ENCODE peak calls at places on chromosomes 1 and 21, in seven cellular contexts. J is uterus; K is tibial artery; X is mammary epithelial cell; H is A549; M is CD8-positive, alpha-beta T cell; V is prostate gland. F is an unnamed sample. For H3K9me3, the result is how much of the 10 kb centered on the place peaks cover.

GRCh38 chr1:233022246-233022645 is 71.8 kb downstream of the NTPCR start:
- DNase-seq in J (no peak), K (no peak), X (no peak), H (no peak), M (no peak), V (no peak), F (no peak)

GRCh38 chr1:168004531-168004930 is 67.7 kb upstream of the MPC2 start:
- DNase-seq in J (no peak), K (no peak), X (no peak), H (no peak), M (no peak), V (no peak), F (no peak)

GRCh38 chr1:230708631-230709580 is 5.0 kb downstream of the AGT start:
- DNase-seq in J (no peak), K (no peak), X (no peak), H (peak), M (no peak), V (no peak), F (peak)

GRCh38 chr1:18018381-18018780 is 89.2 kb upstream of the IGSF21 start:
- DNase-seq in J (no peak), K (no peak), X (no peak), H (no peak), M (no peak), V (no peak), F (no peak)

GRCh38 chr1:194196562-194196961 is 1010.1 kb upstream of the B3GALT2 start:
- DNase-seq in J (no peak), K (no peak), X (no peak), H (no peak), M (no peak), V (no peak), F (no peak)

GRCh38 chr21:29121759-29122158 is 8.7 kb upstream of the MAP3K7CL start:
- DNase-seq in J (no peak), K (no peak), X (no peak), H (no peak), M (no peak), V (no peak), F (no peak)

GRCh38 chr1:35707253-35708178 is 11.2 kb downstream of the C1orf216 start:
- DNase-seq in J (no peak), K (no peak), X (no peak), H (no peak), M (no peak), V (no peak), F (no peak)

GRCh38 chr1:58255192-58255591 is 291.3 kb downstream of the OMA1 start:
- DNase-seq in J (no peak), K (no peak), X (no peak), H (no peak), M (no peak), V (no peak), F (no peak)

GRCh38 chr21:38380391-38381137 is 117.7 kb downstream of the ERG start:
- DNase-seq in J (no peak), K (no peak), X (no peak), H (peak), M (no peak), V (no peak), F (no peak)

GRCh38 chr1:158999301-159000069 is 10.2 kb upstream of the IFI16 start:
- DNase-seq in J (peak), K (peak), X (peak), H (peak), M (no peak), V (peak), F (peak)

GRCh38 chr1:205396972-205397616 is 24.8 kb downstream of the LEMD1 start:
- DNase-seq in J (no peak), K (no peak), X (peak), H (peak), M (no peak), V (no peak), F (no peak)

GRCh38 chr1:155706101-155706619 is 17.3 kb downstream of the DAP3 start:
- DNase-seq in J (no peak), K (no peak), X (peak), H (peak), M (no peak), V (no peak), F (no peak)

GRCh38 chr1:45196863-45197262 is 9.5 kb downstream of the ZSWIM5 start:
- DNase-seq in J (no peak), K (no peak), X (no peak), H (no peak), M (no peak), V (no peak), F (no peak)

GRCh38 chr1:222521299-222522104 is 26.4 kb downstream of the HHIPL2 start:
- DNase-seq in J (no peak), K (no peak), X (peak), H (peak), M (no peak), V (no peak), F (no peak)

GRCh38 chr21:43721225-43721605 is 2.3 kb downstream of the PDXK start:
- DNase-seq in J (no peak), K (no peak), X (no peak), H (no peak), M (no peak), V (no peak), F (no peak)

GRCh38 chr21:15741510-15741909 is 11.7 kb downstream of the USP25 start:
- DNase-seq in J (no peak), K (no peak), X (peak), H (no peak), M (no peak), V (no peak), F (no peak)

GRCh38 chr21:43894206-43894577 is 29.2 kb downstream of the AGPAT3 start:
- DNase-seq in J (no peak), K (no peak), X (no peak), H (no peak), M (no peak), V (no peak), F (no peak)

GRCh38 chr21:30695956-30696355 is 22.6 kb downstream of the KRTAP21-3 start:
- DNase-seq in J (no peak), K (no peak), X (peak), H (no peak), M (no peak), V (no peak), F (no peak)

GRCh38 chr1:156608981-156609380 is 7.7 kb upstream of the GPATCH4 start:
- DNase-seq in J (no peak), K (no peak), X (peak), H (peak), M (no peak), V (no peak), F (no peak)

GRCh38 chr1:184838374-184838995 is 83.8 kb upstream of the EDEM3 start:
- DNase-seq in J (peak), K (peak), X (peak), H (peak), M (no peak), V (peak), F (peak)

GRCh38 chr1:154405762-154406571 is 824 bp downstream of the IL6R start:
- DNase-seq in J (peak), K (peak), X (peak), H (peak), M (no peak), V (peak), F (peak)

GRCh38 chr1:113835686-113836290 is 23.5 kb upstream of the RSBN1 start:
- DNase-seq in J (no peak), K (no peak), X (peak), H (peak), M (no peak), V (no peak), F (no peak)

GRCh38 chr1:167178831-167179230 is 41.9 kb upstream of the POU2F1 start:
- DNase-seq in J (no peak), K (no peak), X (no peak), H (no peak), M (no peak), V (no peak), F (no peak)

GRCh38 chr1:245074232-245074747 is 80.5 kb upstream of the KIF26B start:
- DNase-seq in J (peak), K (no peak), X (peak), H (no peak), M (no peak), V (no peak), F (no peak)

GRCh38 chr1:29050141-29050540 is 73.6 kb downstream of the TMEM200B start:
- DNase-seq in J (no peak), K (no peak), X (no peak), H (no peak), M (no peak), V (no peak), F (no peak)

GRCh38 chr1:78145105-78145580 is 99.4 kb downstream of the GIPC2 start:
- DNase-seq in J (peak), K (peak), X (peak), H (peak), M (no peak), V (peak), F (peak)

GRCh38 chr1:233294991-233295774 is at the start of gene PCNX2:
- DNase-seq in J (no peak), K (peak), X (peak), H (peak), M (peak), V (peak), F (no peak)

GRCh38 chr1:3986686-3987218 is 86.7 kb upstream of the C1orf174 start:
- DNase-seq in J (no peak), K (no peak), X (no peak), H (no peak), M (no peak), V (no peak), F (no peak)

GRCh38 chr1:3992103-3992556 is 92.1 kb upstream of the C1orf174 start:
- DNase-seq in J (no peak), K (no peak), X (no peak), H (peak), M (no peak), V (no peak), F (no peak)

GRCh38 chr1:3987669-3988235 is 87.7 kb upstream of the C1orf174 start:
- DNase-seq in J (no peak), K (no peak), X (no peak), H (no peak), M (no peak), V (no peak), F (no peak)

GRCh38 chr1:3988431-3988830 is 88.4 kb upstream of the C1orf174 start:
- DNase-seq in J (no peak), K (no peak), X (no peak), H (no peak), M (no peak), V (no peak), F (no peak)

GRCh38 chr1:3989465-3989864 is 89.4 kb upstream of the C1orf174 start:
- DNase-seq in J (no peak), K (no peak), X (no peak), H (no peak), M (no peak), V (no peak), F (no peak)
- H3K9me3 ChIP-seq in J (under half), K (under half), X (under half), H (under half), M (under half), V (under half), F (under half)

GRCh38 chr1:91804546-91805023 is 81.4 kb downstream of the TGFBR3 start:
- DNase-seq in J (no peak), K (no peak), X (peak), H (no peak), M (peak), V (no peak), F (no peak)
- H3K4me3 ChIP-seq in J (no peak), K (no peak), X (no peak), H (no peak), M (peak), V (no peak), F (no peak)

DNA sequence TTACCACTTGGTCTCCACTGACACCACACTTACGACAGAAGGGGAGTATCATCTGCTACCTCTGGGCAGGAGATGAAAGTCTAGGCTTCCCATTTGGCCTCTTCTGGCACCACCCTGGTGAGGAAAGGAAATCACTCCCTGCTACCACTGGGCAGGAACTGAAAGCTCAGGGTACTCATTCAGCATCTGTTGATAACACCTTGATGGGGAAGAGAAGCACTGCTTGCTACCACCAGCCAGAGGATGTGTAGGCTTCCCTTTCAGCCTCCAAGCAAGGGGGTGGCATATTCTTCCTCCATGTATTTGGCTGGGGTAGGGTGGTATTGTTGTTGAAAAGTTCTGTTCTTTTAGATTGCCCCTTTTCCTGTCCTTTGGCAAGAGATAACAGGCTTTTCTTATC is 115.0 kb downstream of the ACBD6 start:
- DNase-seq in J (no peak), K (no peak), X (no peak), H (no peak), M (no peak), V (no peak), F (no peak)
- H3K9me3 ChIP-seq in J (under half), K (under half), X (under half), H (under half), M (under half), V (under half), F (under half)

GRCh38 chr21:45438391-45439145 is 33.6 kb downstream of the COL18A1 start:
- DNase-seq in J (no peak), K (no peak), X (no peak), H (no peak), M (no peak), V (no peak), F (no peak)

GRCh38 chr21:45435405-45435981 is 30.5 kb downstream of the COL18A1 start:
- DNase-seq in J (no peak), K (no peak), X (no peak), H (no peak), M (no peak), V (no peak), F (no peak)

GRCh38 chr21:45434645-45435217 is 29.8 kb downstream of the COL18A1 start:
- DNase-seq in J (no peak), K (no peak), X (no peak), H (no peak), M (no peak), V (no peak), F (no peak)

GRCh38 chr21:45433911-45434644 is 29.1 kb downstream of the COL18A1 start:
- DNase-seq in J (no peak), K (no peak), X (no peak), H (no peak), M (no peak), V (no peak), F (no peak)

DNA sequence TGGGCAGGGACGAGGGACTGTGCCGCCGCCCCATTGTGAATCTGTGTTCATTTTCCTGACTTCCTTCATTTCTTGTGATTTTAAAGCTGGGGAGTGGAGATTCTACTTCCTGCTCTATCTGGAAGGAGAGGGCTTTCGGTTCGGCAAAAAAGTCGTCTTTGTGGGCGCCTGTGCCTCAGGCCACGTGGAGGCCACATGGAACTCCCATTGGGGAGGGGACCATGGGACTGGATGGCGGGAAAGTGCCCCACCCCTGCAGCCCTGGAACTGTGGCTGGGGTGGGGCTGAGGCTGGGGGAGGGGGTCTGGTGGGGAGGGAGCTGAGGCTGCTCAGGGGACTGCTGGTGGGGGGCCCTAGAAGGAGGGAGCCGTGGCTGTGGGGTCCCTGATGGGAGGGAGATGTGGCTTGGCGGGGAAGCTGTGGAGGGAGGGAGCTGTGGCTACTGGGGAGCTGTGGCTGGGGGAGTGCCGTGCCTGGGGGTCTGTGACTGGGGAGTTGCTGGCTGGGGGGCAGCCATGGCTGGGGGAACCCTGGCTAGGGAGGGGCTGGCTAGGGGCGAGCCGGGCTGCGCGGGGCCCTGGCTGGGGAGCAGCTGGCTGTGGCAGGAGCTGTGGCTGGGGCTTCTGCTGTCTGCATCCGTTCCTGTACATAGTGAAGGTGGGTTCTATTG is 31.5 kb downstream of the COL18A1 start:
- DNase-seq in J (no peak), K (no peak), X (no peak), H (no peak), M (no peak), V (no peak), F (no peak)
- H3K4me3 ChIP-seq in J (no peak), K (no peak), X (no peak), H (no peak), M (no peak), V (no peak), F (no peak)

DNA sequence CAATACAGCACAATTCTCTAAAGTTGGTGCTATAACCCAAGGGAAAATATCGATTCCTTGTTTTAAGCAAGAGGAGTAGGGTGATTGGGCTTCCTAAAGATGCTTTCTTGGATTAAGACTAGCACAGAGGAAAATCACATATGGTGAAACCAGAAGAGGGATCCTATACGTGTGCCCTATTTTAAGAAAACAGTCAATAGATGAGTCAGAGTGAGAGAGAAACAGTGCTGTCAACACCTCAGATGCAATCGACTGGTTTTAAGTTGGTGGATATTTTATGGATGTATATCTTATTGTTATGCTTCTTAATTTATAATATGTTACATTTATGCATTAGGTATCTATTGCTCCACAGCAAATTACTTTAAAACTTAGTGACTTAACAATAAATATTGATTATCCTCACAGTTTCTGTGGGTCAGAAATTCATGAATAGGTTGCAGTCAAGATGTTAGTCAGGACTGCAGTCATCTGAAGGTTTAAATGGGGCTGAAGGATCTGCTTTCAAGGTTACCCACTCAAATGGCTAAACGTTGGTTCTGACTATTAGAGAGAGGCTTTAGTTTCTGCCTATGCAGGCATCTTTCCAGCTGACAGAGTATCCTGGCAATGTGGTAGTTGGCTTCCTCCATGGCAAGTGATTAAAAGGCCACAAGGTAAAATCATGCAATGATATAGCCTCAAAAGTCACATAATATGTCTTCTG is 61.6 kb upstream of the DEPDC1 start:
- DNase-seq in J (no peak), K (no peak), X (peak), H (no peak), M (no peak), V (no peak), F (no peak)
- H3K9me3 ChIP-seq in J (under half), K (under half), X (under half), H (under half), M (under half), V (under half), F (under half)

GRCh38 chr21:41136286-41136685 is 31.7 kb upstream of the BACE2 start:
- DNase-seq in J (no peak), K (no peak), X (no peak), H (no peak), M (no peak), V (no peak), F (no peak)

GRCh38 chr21:41135715-41136114 is 32.2 kb upstream of the BACE2 start:
- DNase-seq in J (no peak), K (no peak), X (no peak), H (no peak), M (no peak), V (no peak), F (no peak)

GRCh38 chr21:41138711-41139110 is 29.2 kb upstream of the BACE2 start:
- DNase-seq in J (no peak), K (no peak), X (no peak), H (no peak), M (no peak), V (no peak), F (no peak)

GRCh38 chr21:41137889-41138288 is 30.1 kb upstream of the BACE2 start:
- DNase-seq in J (no peak), K (no peak), X (no peak), H (no peak), M (no peak), V (peak), F (no peak)

GRCh38 chr21:41137401-41137800 is 30.6 kb upstream of the BACE2 start:
- DNase-seq in J (no peak), K (no peak), X (no peak), H (no peak), M (no peak), V (no peak), F (no peak)
- H3K4me3 ChIP-seq in J (no peak), K (no peak), X (no peak), H (no peak), M (no peak), V (no peak), F (no peak)

GRCh38 chr1:49185455-49185980 is 408.8 kb upstream of the BEND5 start:
- DNase-seq in J (no peak), K (no peak), X (no peak), H (no peak), M (no peak), V (no peak), F (no peak)
- H3K9me3 ChIP-seq in J (under half), K (under half), X (under half), H (under half), M (under half), V (under half), F (under half)

GRCh38 chr1:160117300-160117699 is 1.7 kb downstream of the ATP1A2 start:
- DNase-seq in J (no peak), K (no peak), X (no peak), H (no peak), M (no peak), V (no peak), F (no peak)

GRCh38 chr1:160114085-160114484 is 1.5 kb upstream of the ATP1A2 start:
- DNase-seq in J (no peak), K (no peak), X (no peak), H (no peak), M (no peak), V (no peak), F (no peak)

GRCh38 chr1:160116277-160117147 is 953 bp downstream of the ATP1A2 start:
- DNase-seq in J (no peak), K (no peak), X (peak), H (peak), M (no peak), V (no peak), F (peak)

GRCh38 chr1:160117709-160118183 is 2.2 kb downstream of the ATP1A2 start:
- DNase-seq in J (no peak), K (peak), X (no peak), H (no peak), M (no peak), V (no peak), F (peak)

GRCh38 chr1:160115545-160116276 is at the start of gene ATP1A2:
- DNase-seq in J (no peak), K (peak), X (no peak), H (no peak), M (no peak), V (no peak), F (peak)
- H3K4me3 ChIP-seq in J (no peak), K (peak), X (no peak), H (no peak), M (no peak), V (peak), F (peak)

GRCh38 chr1:2943686-2944260 is 77.5 kb upstream of the ACTRT2 start:
- DNase-seq in J (no peak), K (no peak), X (no peak), H (no peak), M (no peak), V (no peak), F (no peak)

GRCh38 chr1:2941040-2941439 is 80.2 kb upstream of the ACTRT2 start:
- DNase-seq in J (no peak), K (no peak), X (no peak), H (no peak), M (no peak), V (no peak), F (no peak)

GRCh38 chr1:2941907-2942306 is 79.4 kb upstream of the ACTRT2 start:
- DNase-seq in J (no peak), K (no peak), X (no peak), H (no peak), M (no peak), V (no peak), F (no peak)

GRCh38 chr1:2940178-2940577 is 81.1 kb upstream of the ACTRT2 start:
- DNase-seq in J (no peak), K (no peak), X (no peak), H (no peak), M (no peak), V (no peak), F (no peak)

GRCh38 chr1:2942410-2942809 is 78.9 kb upstream of the ACTRT2 start:
- DNase-seq in J (no peak), K (no peak), X (no peak), H (no peak), M (no peak), V (no peak), F (no peak)
- H3K9me3 ChIP-seq in J (under half), K (under half), X (under half), H (under half), M (under half), V (under half), F (under half)

GRCh38 chr1:88731475-88731874 is 47.4 kb downstream of the PKN2 start:
- DNase-seq in J (peak), K (no peak), X (peak), H (peak), M (no peak), V (peak), F (no peak)
- H3K4me3 ChIP-seq in J (no peak), K (peak), X (no peak), H (no peak), M (no peak), V (no peak), F (no peak)

F was measured in gastrocnemius medialis.